ENCODE peak calls at places on chromosomes 16 and 17, in five cellular contexts. J is GM04504; R is activated CD4-positive, alpha-beta T cell treated with anti-CD3 and anti-CD28 coated beads for 36 hours; D is Right ventricle myocardium inferior; Y is Right ventricle myocardium superior. K is an unnamed sample.

GRCh38 chr16:49280022-49280741 is 1.5 kb downstream of the CBLN1 start:
- DNase-seq in D (no peak), Y (no peak), R (peak), J (no peak), K (peak)

GRCh38 chr16:81478876-81479496 is 34.4 kb downstream of the CMIP start:
- DNase-seq in R (no peak), D (peak), J (no peak), Y (no peak), K (peak)

GRCh38 chr16:23871924-23872323 is 36.1 kb downstream of the PRKCB start:
- DNase-seq in R (no peak), D (no peak), Y (no peak), J (no peak), K (no peak)

GRCh38 chr16:55552621-55553020 is 13.9 kb upstream of the CAPNS2 start:
- DNase-seq in Y (no peak), J (peak), R (no peak), D (no peak), K (no peak)

GRCh38 chr16:27421961-27422740 is 20.2 kb downstream of the IL21R start:
- DNase-seq in R (no peak), D (no peak), Y (no peak), J (no peak), K (no peak)

GRCh38 chr16:56362057-56362655 is 63.2 kb downstream of the AMFR start:
- DNase-seq in Y (no peak), J (no peak), R (no peak), D (no peak), K (peak)

GRCh38 chr17:29136998-29137730 is 43.0 kb downstream of the MYO18A start:
- DNase-seq in Y (no peak), D (no peak), J (no peak), R (peak), K (no peak)

GRCh38 chr17:68368387-68368786 is 77.1 kb downstream of the ARSG start:
- DNase-seq in R (no peak), Y (no peak), D (no peak), J (no peak), K (no peak)

GRCh38 chr17:35167666-35168065 is 20.0 kb downstream of the UNC45B start:
- DNase-seq in Y (no peak), R (no peak), D (no peak), J (peak), K (no peak)

GRCh38 chr17:21239680-21240374 is 13.4 kb downstream of the NATD1 start:
- DNase-seq in R (no peak), J (no peak), D (no peak), Y (no peak), K (peak)

GRCh38 chr16:2926660-2927646 is 15.2 kb downstream of the FLYWCH1 start:
- DNase-seq in D (peak), J (no peak), R (peak), Y (peak), K (peak)

GRCh38 chr17:65163990-65164495 is 26.9 kb downstream of the RGS9 start:
- DNase-seq in D (no peak), Y (no peak), J (peak), R (peak), K (peak)

GRCh38 chr16:86078121-86078600 is 179.2 kb downstream of the IRF8 start:
- DNase-seq in Y (peak), R (no peak), D (no peak), J (no peak), K (no peak)

GRCh38 chr17:13491916-13492315 is 109.8 kb downstream of the HS3ST3A1 start:
- DNase-seq in Y (no peak), D (no peak), R (no peak), J (no peak), K (no peak)

GRCh38 chr16:24729967-24730815 is 740 bp downstream of the TNRC6A start:
- DNase-seq in J (no peak), R (peak), Y (peak), D (no peak), K (peak)